ENCODE peak calls at places on chromosomes 2 and 18, in ten cellular contexts. R, M, W, J, F, S, A, D, Y and O are unnamed samples.

GRCh38 chr18:59834267-59834666 is 65.5 kb upstream of the PMAIP1 start:
- DNase-seq in R (no peak), M (no peak), W (no peak), J (no peak), F (no peak), S (no peak), A (no peak), D (no peak), Y (no peak), O (no peak)

GRCh38 chr2:121018136-121019057 is 266.6 kb downstream of the TFCP2L1 start:
- DNase-seq in R (peak; percentile 28), M (no peak), W (no peak), J (no peak), F (peak; percentile 34), S (peak; percentile 72), A (no peak), D (no peak), Y (no peak), O (no peak)

GRCh38 chr18:73669299-73669698 is 478.3 kb downstream of the FBXO15 start:
- DNase-seq in R (no peak), M (no peak), W (no peak), J (no peak), F (peak; percentile 86), S (no peak), A (no peak), D (no peak), Y (no peak), O (no peak)

GRCh38 chr2:27191107-27191829 is 20.6 kb upstream of the ATRAID start:
- DNase-seq in R (peak; percentile 79), M (no peak), W (peak; percentile 29), J (peak; percentile 43), F (peak; percentile 71), S (peak; percentile 67), A (peak; percentile 53), D (peak; percentile 53), Y (peak; percentile 43), O (peak; percentile 46)

GRCh38 chr2:66519264-66519843 is 84.4 kb downstream of the MEIS1 start:
- DNase-seq in R (no peak), M (no peak), W (no peak), J (no peak), F (no peak), S (no peak), A (no peak), D (no peak), Y (no peak), O (no peak)

GRCh38 chr2:20472569-20472968 is 25.7 kb downstream of the RHOB start:
- DNase-seq in R (no peak), M (no peak), W (no peak), J (no peak), F (no peak), S (no peak), A (no peak), D (peak; percentile 22), Y (no peak), O (no peak)

GRCh38 chr2:207253946-207254345 is 88.2 kb upstream of the KLF7 start:
- DNase-seq in R (no peak), M (no peak), W (no peak), J (no peak), F (peak; percentile 96), S (no peak), A (no peak), D (no peak), Y (no peak), O (no peak)

GRCh38 chr18:3595282-3596273 is 145.6 kb downstream of the TGIF1 start:
- DNase-seq in R (peak; percentile 74), M (peak; percentile 82), W (no peak), J (no peak), F (peak; percentile 98), S (peak; percentile 36), A (peak; percentile 44), D (peak; percentile 43), Y (peak; percentile 80), O (no peak)

GRCh38 chr2:108534577-108535379 is 508 bp downstream of the LIMS1 start:
- DNase-seq in R (peak; percentile 31), M (no peak), W (peak; percentile 40), J (no peak), F (no peak), S (peak; percentile 29), A (peak; percentile 47), D (peak; percentile 40), Y (peak; percentile 47), O (no peak)

GRCh38 chr2:217934321-217935131 is 68.3 kb downstream of the TNS1 start:
- DNase-seq in R (peak; percentile 89), M (no peak), W (peak; percentile 67), J (no peak), F (peak; percentile 96), S (peak; percentile 62), A (peak; percentile 60), D (no peak), Y (peak; percentile 88), O (no peak)

GRCh38 chr2:101432411-101433181 is 42.3 kb downstream of the RFX8 start:
- DNase-seq in R (no peak), M (no peak), W (no peak), J (no peak), F (peak; percentile 19), S (no peak), A (no peak), D (no peak), Y (no peak), O (no peak)

GRCh38 chr2:100826494-100826893 is 6.6 kb downstream of the NPAS2 start:
- DNase-seq in R (no peak), M (no peak), W (no peak), J (no peak), F (no peak), S (no peak), A (no peak), D (no peak), Y (no peak), O (no peak)

GRCh38 chr18:46220116-46220515 is 115.9 kb downstream of the HAUS1 start:
- DNase-seq in R (no peak), M (no peak), W (no peak), J (no peak), F (peak; percentile 92), S (no peak), A (no peak), D (no peak), Y (no peak), O (no peak)

GRCh38 chr2:21422050-21422449 is 298.3 kb downstream of the TDRD15 start:
- DNase-seq in R (no peak), M (no peak), W (no peak), J (no peak), F (peak; percentile 27), S (no peak), A (peak; percentile 16), D (no peak), Y (peak; percentile 15), O (peak; percentile 17)

GRCh38 chr2:105890856-105891255 is 146.1 kb downstream of the NCK2 start:
- DNase-seq in R (no peak), M (no peak), W (no peak), J (no peak), F (no peak), S (no peak), A (no peak), D (no peak), Y (no peak), O (no peak)

DNA sequence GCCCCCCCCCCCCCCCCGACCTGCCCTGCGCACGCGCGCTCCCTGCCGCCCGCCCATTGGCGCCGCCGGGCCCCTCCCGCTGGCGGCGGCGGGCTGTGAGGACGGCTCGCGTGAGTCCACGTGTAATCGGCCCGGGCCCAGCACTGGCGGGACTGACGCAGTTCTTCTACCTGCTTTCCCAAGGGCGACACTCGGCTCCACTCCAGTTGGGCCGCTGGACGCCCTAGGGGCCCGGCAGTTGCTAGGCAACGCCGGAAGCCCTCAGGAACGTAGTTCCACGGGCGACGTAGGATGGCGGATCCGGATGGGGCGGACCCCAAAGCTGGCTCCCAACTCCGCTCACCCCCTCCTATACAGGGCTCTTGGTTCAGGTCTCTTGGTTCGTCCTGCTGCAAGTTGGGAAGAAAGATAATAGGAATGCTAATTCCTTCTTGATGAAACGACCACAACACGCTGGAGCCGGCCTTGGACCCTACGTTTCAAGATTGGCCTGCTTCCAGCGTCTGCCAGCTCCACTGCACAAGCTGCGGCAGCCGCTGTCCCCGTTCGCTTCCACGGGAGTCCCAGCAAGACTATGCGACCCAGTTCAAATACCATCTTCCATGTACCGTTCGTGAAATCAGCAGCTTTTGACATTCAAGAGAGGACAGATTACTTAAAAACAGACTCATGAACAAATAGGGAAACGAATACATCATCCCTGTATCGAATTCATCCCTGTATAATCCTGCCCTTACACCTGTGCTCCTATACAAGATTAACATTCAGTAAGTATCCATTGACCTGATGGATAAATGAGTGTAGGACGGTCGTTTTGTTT is 415 bp upstream of the MCFD2 start:
- DNase-seq in R (peak; percentile 91), M (peak; percentile 40), W (peak; percentile 90), J (peak; percentile 88), F (peak; percentile 91), S (peak; percentile 91), A (peak; percentile 89), D (peak; percentile 95), Y (peak; percentile 97), O (peak; percentile 84)
- TF ChIP-seq POLR2A in R (peak; percentile 76), M (peak; percentile 82), W (no peak), J (peak; percentile 49), F (peak; percentile 39), S (peak; percentile 81), A (peak; percentile 65), D (no peak), Y (peak; percentile 38), O (peak; percentile 76)

GRCh38 chr2:71453404-71454220 is at the start of gene DYSF:
- DNase-seq in R (no peak), M (no peak), W (peak; percentile 73), J (no peak), F (peak; percentile 17), S (no peak), A (peak; percentile 20), D (peak; percentile 47), Y (peak; percentile 35), O (no peak)
- TF ChIP-seq POLR2A in R (no peak), M (no peak), W (no peak), J (no peak), F (no peak), S (no peak), A (no peak), D (no peak), Y (no peak), O (no peak)

GRCh38 chr2:172429351-172429968 is 2.1 kb downstream of the ITGA6 start:
- DNase-seq in R (no peak), M (no peak), W (no peak), J (no peak), F (peak; percentile 31), S (no peak), A (no peak), D (no peak), Y (no peak), O (no peak)
- TF ChIP-seq POLR2A in R (no peak), M (no peak), W (no peak), J (no peak), F (no peak), S (no peak), A (peak; percentile 50), D (no peak), Y (no peak), O (no peak)

GRCh38 chr2:28219134-28219533 is 173.5 kb upstream of the FOSL2 start:
- DNase-seq in R (no peak), M (no peak), W (no peak), J (no peak), F (peak; percentile 43), S (no peak), A (no peak), D (no peak), Y (no peak), O (no peak)

GRCh38 chr2:28219736-28220364 is 172.8 kb upstream of the FOSL2 start:
- DNase-seq in R (no peak), M (no peak), W (no peak), J (no peak), F (no peak), S (no peak), A (no peak), D (no peak), Y (no peak), O (no peak)

GRCh38 chr2:28216320-28216719 is 176.3 kb upstream of the FOSL2 start:
- DNase-seq in R (no peak), M (no peak), W (no peak), J (no peak), F (no peak), S (no peak), A (no peak), D (no peak), Y (no peak), O (no peak)

GRCh38 chr2:28217042-28217740 is 175.5 kb upstream of the FOSL2 start:
- DNase-seq in R (no peak), M (no peak), W (no peak), J (no peak), F (no peak), S (no peak), A (no peak), D (no peak), Y (no peak), O (no peak)
- TF ChIP-seq POLR2A in R (no peak), M (no peak), W (no peak), J (no peak), F (no peak), S (no peak), A (no peak), D (no peak), Y (no peak), O (no peak)